ENCODE peak calls at places on chromosomes 11 and 22, in seven cellular contexts. One of them, this sample, is unnamed.
A peak's percentile ranks its signal among the peaks of the same experiment; 100 is the strongest.

GRCh38 chr11:122656631-122657101 is 1.1 kb downstream of the UBASH3B start:
- DNase-seq in mesenchymal stem cell: peak; percentile 75
- DNase-seq in trophoblast cell: peak; percentile 45
- DNase-seq in neuronal stem cell: peak; percentile 32
- DNase-seq in IMR-90: peak; percentile 56
- DNase-seq in mesendoderm: peak; percentile 47
- DNase-seq in H1: no peak
- DNase-seq in this sample: peak; percentile 58

GRCh38 chr22:45863981-45864751 is 112.8 kb downstream of the WNT7B start:
- DNase-seq in trophoblast cell: peak; percentile 80
- DNase-seq in mesendoderm: peak; percentile 82
- DNase-seq in H1: peak; percentile 96
- DNase-seq in neuronal stem cell: peak; percentile 72
- DNase-seq in IMR-90: peak; percentile 63
- DNase-seq in mesenchymal stem cell: peak; percentile 77
- DNase-seq in this sample: peak; percentile 74

GRCh38 chr11:126637800-126638175 is 282.3 kb downstream of the ST3GAL4 start:
- DNase-seq in mesenchymal stem cell: no peak
- DNase-seq in neuronal stem cell: no peak
- DNase-seq in mesendoderm: peak; percentile 71
- DNase-seq in trophoblast cell: peak; percentile 86
- DNase-seq in IMR-90: peak; percentile 94
- DNase-seq in H1: no peak
- DNase-seq in this sample: no peak

GRCh38 chr22:42114721-42115120 is 15.9 kb downstream of the CYP2D6 start:
- DNase-seq in trophoblast cell: peak; percentile 64
- DNase-seq in H1: peak; percentile 80
- DNase-seq in mesendoderm: peak; percentile 58
- DNase-seq in neuronal stem cell: no peak
- DNase-seq in mesenchymal stem cell: peak; percentile 41
- DNase-seq in IMR-90: peak; percentile 6
- DNase-seq in this sample: peak; percentile 73

GRCh38 chr11:6194065-6194581 is 4.9 kb upstream of the OR52W1 start:
- DNase-seq in IMR-90: no peak
- DNase-seq in mesendoderm: peak; percentile 14
- DNase-seq in neuronal stem cell: no peak
- DNase-seq in mesenchymal stem cell: no peak
- DNase-seq in H1: no peak
- DNase-seq in trophoblast cell: no peak
- DNase-seq in this sample: no peak

GRCh38 chr11:22169833-22170232 is 23.1 kb upstream of the ANO5 start:
- DNase-seq in trophoblast cell: peak; percentile 19
- DNase-seq in mesendoderm: no peak
- DNase-seq in neuronal stem cell: no peak
- DNase-seq in H1: no peak
- DNase-seq in mesenchymal stem cell: no peak
- DNase-seq in IMR-90: peak; percentile 0
- DNase-seq in this sample: no peak

GRCh38 chr22:33971561-33971961 is 51.3 kb upstream of the LARGE1 start:
- DNase-seq in mesenchymal stem cell: no peak
- DNase-seq in neuronal stem cell: no peak
- DNase-seq in IMR-90: no peak
- DNase-seq in trophoblast cell: no peak
- DNase-seq in mesendoderm: peak; percentile 32
- DNase-seq in H1: no peak
- DNase-seq in this sample: no peak

GRCh38 chr11:67530282-67530592 is 7.0 kb upstream of the CABP2 start:
- DNase-seq in mesendoderm: no peak
- DNase-seq in H1: no peak
- DNase-seq in IMR-90: no peak
- DNase-seq in mesenchymal stem cell: no peak
- DNase-seq in neuronal stem cell: no peak
- DNase-seq in trophoblast cell: no peak
- DNase-seq in this sample: no peak

GRCh38 chr11:115199501-115199900 is 304.7 kb downstream of the CADM1 start:
- DNase-seq in IMR-90: peak; percentile 59
- DNase-seq in trophoblast cell: no peak
- DNase-seq in mesendoderm: no peak
- DNase-seq in neuronal stem cell: no peak
- DNase-seq in mesenchymal stem cell: peak; percentile 51
- DNase-seq in H1: no peak
- DNase-seq in this sample: no peak

GRCh38 chr11:127056338-127056971 is 55.9 kb upstream of the KIRREL3 start:
- DNase-seq in neuronal stem cell: no peak
- DNase-seq in H1: no peak
- DNase-seq in trophoblast cell: no peak
- DNase-seq in IMR-90: no peak
- DNase-seq in mesendoderm: peak; percentile 10
- DNase-seq in mesenchymal stem cell: no peak
- DNase-seq in this sample: no peak

GRCh38 chr11:69636512-69636866 is 4.5 kb upstream of the CCND1 start:
- DNase-seq in trophoblast cell: peak; percentile 99
- DNase-seq in H1: peak; percentile 89
- DNase-seq in mesenchymal stem cell: peak; percentile 88
- DNase-seq in neuronal stem cell: peak; percentile 76
- DNase-seq in mesendoderm: peak; percentile 90
- DNase-seq in IMR-90: peak; percentile 90
- DNase-seq in this sample: peak; percentile 79

GRCh38 chr11:130606781-130607511 is 158.5 kb downstream of the ADAMTS15 start:
- DNase-seq in mesenchymal stem cell: no peak
- DNase-seq in IMR-90: peak; percentile 31
- DNase-seq in H1: no peak
- DNase-seq in trophoblast cell: no peak
- DNase-seq in mesendoderm: no peak
- DNase-seq in neuronal stem cell: no peak
- DNase-seq in this sample: no peak

GRCh38 chr11:2661173-2662023 is 38.4 kb downstream of the KCNQ1OT1 start:
- DNase-seq in mesendoderm: no peak
- DNase-seq in trophoblast cell: no peak
- DNase-seq in mesenchymal stem cell: no peak
- DNase-seq in IMR-90: no peak
- DNase-seq in H1: no peak
- DNase-seq in neuronal stem cell: no peak
- DNase-seq in this sample: no peak

GRCh38 chr11:57515332-57516060 is at the start of gene SLC43A1:
- DNase-seq in IMR-90: peak; percentile 59
- DNase-seq in neuronal stem cell: no peak
- DNase-seq in mesendoderm: no peak
- DNase-seq in mesenchymal stem cell: peak; percentile 65
- DNase-seq in trophoblast cell: peak; percentile 18
- DNase-seq in H1: peak; percentile 66
- DNase-seq in this sample: peak; percentile 54

GRCh38 chr11:95108159-95108611 is 18.5 kb downstream of the ENDOD1 start:
- DNase-seq in H1: no peak
- DNase-seq in trophoblast cell: peak; percentile 63
- DNase-seq in mesenchymal stem cell: peak; percentile 81
- DNase-seq in mesendoderm: peak; percentile 40
- DNase-seq in IMR-90: peak; percentile 34
- DNase-seq in neuronal stem cell: no peak
- DNase-seq in this sample: no peak

GRCh38 chr11:11987503-11988022 is 20.9 kb downstream of the DKK3 start:
- DNase-seq in neuronal stem cell: no peak
- DNase-seq in mesendoderm: peak; percentile 93
- DNase-seq in IMR-90: peak; percentile 78
- DNase-seq in trophoblast cell: peak; percentile 39
- DNase-seq in H1: no peak
- DNase-seq in mesenchymal stem cell: peak; percentile 91
- DNase-seq in this sample: peak; percentile 27

GRCh38 chr11:15861256-15861655 is 495.1 kb downstream of the SOX6 start:
- DNase-seq in H1: no peak
- DNase-seq in neuronal stem cell: no peak
- DNase-seq in mesendoderm: no peak
- DNase-seq in IMR-90: no peak
- DNase-seq in trophoblast cell: no peak
- DNase-seq in mesenchymal stem cell: no peak
- DNase-seq in this sample: no peak

GRCh38 chr22:35070451-35071093 is 4.6 kb downstream of the ISX start:
- DNase-seq in IMR-90: no peak
- DNase-seq in trophoblast cell: no peak
- DNase-seq in neuronal stem cell: no peak
- DNase-seq in H1: no peak
- DNase-seq in mesendoderm: no peak
- DNase-seq in mesenchymal stem cell: no peak
- DNase-seq in this sample: no peak

GRCh38 chr11:129374993-129375721 is 491 bp upstream of the BARX2 start:
- DNase-seq in mesendoderm: peak; percentile 70
- DNase-seq in trophoblast cell: peak; percentile 67
- DNase-seq in mesenchymal stem cell: peak; percentile 15
- DNase-seq in H1: peak; percentile 70
- DNase-seq in IMR-90: no peak
- DNase-seq in neuronal stem cell: peak; percentile 44
- DNase-seq in this sample: peak; percentile 64

GRCh38 chr11:35486446-35486845 is 39.0 kb downstream of the PAMR1 start:
- DNase-seq in mesenchymal stem cell: no peak
- DNase-seq in H1: no peak
- DNase-seq in mesendoderm: no peak
- DNase-seq in neuronal stem cell: no peak
- DNase-seq in IMR-90: no peak
- DNase-seq in trophoblast cell: peak; percentile 7
- DNase-seq in this sample: no peak

GRCh38 chr22:42764895-42765363 is 44.3 kb upstream of the A4GALT start:
- DNase-seq in IMR-90: no peak
- DNase-seq in neuronal stem cell: no peak
- DNase-seq in mesenchymal stem cell: no peak
- DNase-seq in mesendoderm: no peak
- DNase-seq in H1: no peak
- DNase-seq in trophoblast cell: no peak
- DNase-seq in this sample: no peak

GRCh38 chr11:84396521-84396920 is 1110.4 kb upstream of the CCDC90B start:
- DNase-seq in mesenchymal stem cell: no peak
- DNase-seq in H1: no peak
- DNase-seq in mesendoderm: peak; percentile 59
- DNase-seq in trophoblast cell: no peak
- DNase-seq in neuronal stem cell: no peak
- DNase-seq in IMR-90: no peak
- DNase-seq in this sample: no peak

GRCh38 chr11:26331911-26332571 is at the start of gene ANO3:
- DNase-seq in H1: peak; percentile 97
- DNase-seq in trophoblast cell: peak; percentile 78
- DNase-seq in mesendoderm: peak; percentile 97
- DNase-seq in neuronal stem cell: peak; percentile 91
- DNase-seq in IMR-90: peak; percentile 73
- DNase-seq in mesenchymal stem cell: peak; percentile 83
- DNase-seq in this sample: peak; percentile 97

GRCh38 chr11:93529707-93530467 is 13.3 kb downstream of the SMCO4 start:
- DNase-seq in mesenchymal stem cell: peak; percentile 28
- DNase-seq in neuronal stem cell: no peak
- DNase-seq in IMR-90: peak; percentile 41
- DNase-seq in H1: no peak
- DNase-seq in mesendoderm: no peak
- DNase-seq in trophoblast cell: no peak
- DNase-seq in this sample: no peak

GRCh38 chr11:17460406-17460805 is 16.2 kb downstream of the ABCC8 start:
- DNase-seq in IMR-90: no peak
- DNase-seq in mesendoderm: no peak
- DNase-seq in neuronal stem cell: no peak
- DNase-seq in H1: no peak
- DNase-seq in trophoblast cell: no peak
- DNase-seq in mesenchymal stem cell: no peak
- DNase-seq in this sample: no peak
- H3K4me2 ChIP-seq in IMR-90: no peak overlapping the region
- H3K4me2 ChIP-seq in mesendoderm: no peak overlapping the region
- H3K4me2 ChIP-seq in neuronal stem cell: no peak overlapping the region
- H3K4me2 ChIP-seq in H1: no peak overlapping the region
- H3K4me2 ChIP-seq in trophoblast cell: no peak overlapping the region
- H3K4me2 ChIP-seq in mesenchymal stem cell: no peak overlapping the region
- H3K4me2 ChIP-seq in this sample: no peak overlapping the region

GRCh38 chr11:1060410-1060809 is 14.3 kb upstream of the MUC2 start:
- DNase-seq in H1: no peak
- DNase-seq in trophoblast cell: no peak
- DNase-seq in mesendoderm: no peak
- DNase-seq in neuronal stem cell: peak; percentile 31
- DNase-seq in mesenchymal stem cell: no peak
- DNase-seq in IMR-90: no peak
- DNase-seq in this sample: peak; percentile 24

GRCh38 chr11:1059759-1060158 is 14.9 kb upstream of the MUC2 start:
- DNase-seq in mesendoderm: peak; percentile 34
- DNase-seq in H1: no peak
- DNase-seq in neuronal stem cell: no peak
- DNase-seq in IMR-90: no peak
- DNase-seq in mesenchymal stem cell: no peak
- DNase-seq in trophoblast cell: peak; percentile 82
- DNase-seq in this sample: peak; percentile 51

GRCh38 chr11:1064167-1064566 is 10.5 kb upstream of the MUC2 start:
- DNase-seq in trophoblast cell: no peak
- DNase-seq in H1: no peak
- DNase-seq in IMR-90: peak; percentile 53
- DNase-seq in mesendoderm: no peak
- DNase-seq in neuronal stem cell: no peak
- DNase-seq in mesenchymal stem cell: no peak
- DNase-seq in this sample: no peak

GRCh38 chr11:1060885-1061616 is 13.6 kb upstream of the MUC2 start:
- DNase-seq in trophoblast cell: peak; percentile 96
- DNase-seq in H1: no peak
- DNase-seq in mesendoderm: no peak
- DNase-seq in IMR-90: peak; percentile 56
- DNase-seq in mesenchymal stem cell: no peak
- DNase-seq in neuronal stem cell: no peak
- DNase-seq in this sample: no peak

GRCh38 chr11:1062075-1062820 is 12.4 kb upstream of the MUC2 start:
- DNase-seq in IMR-90: no peak
- DNase-seq in mesenchymal stem cell: no peak
- DNase-seq in H1: no peak
- DNase-seq in mesendoderm: no peak
- DNase-seq in neuronal stem cell: no peak
- DNase-seq in trophoblast cell: no peak
- DNase-seq in this sample: no peak
- H3K4me1 ChIP-seq in IMR-90: peaks cover 6% of the 10 kb centered on the region
- H3K4me1 ChIP-seq in mesenchymal stem cell: peaks cover 5% of the 10 kb centered on the region
- H3K4me1 ChIP-seq in H1: no peaks in the 10 kb centered on the region
- H3K4me1 ChIP-seq in mesendoderm: no peaks in the 10 kb centered on the region
- H3K4me1 ChIP-seq in neuronal stem cell: peaks cover 9% of the 10 kb centered on the region
- H3K4me1 ChIP-seq in trophoblast cell: no peaks in the 10 kb centered on the region
- H3K4me1 ChIP-seq in this sample: no peaks in the 10 kb centered on the region

GRCh38 chr11:30753994-30754393 is 167.8 kb upstream of the MPPED2 start:
- DNase-seq in trophoblast cell: no peak
- DNase-seq in mesenchymal stem cell: no peak
- DNase-seq in H1: no peak
- DNase-seq in neuronal stem cell: no peak
- DNase-seq in mesendoderm: no peak
- DNase-seq in IMR-90: no peak
- DNase-seq in this sample: no peak

GRCh38 chr11:30753504-30753903 is 167.4 kb upstream of the MPPED2 start:
- DNase-seq in IMR-90: no peak
- DNase-seq in mesendoderm: no peak
- DNase-seq in neuronal stem cell: no peak
- DNase-seq in trophoblast cell: no peak
- DNase-seq in mesenchymal stem cell: no peak
- DNase-seq in H1: no peak
- DNase-seq in this sample: no peak

GRCh38 chr11:30749268-30749667 is 163.1 kb upstream of the MPPED2 start:
- DNase-seq in neuronal stem cell: no peak
- DNase-seq in IMR-90: no peak
- DNase-seq in H1: no peak
- DNase-seq in mesendoderm: peak; percentile 31
- DNase-seq in mesenchymal stem cell: no peak
- DNase-seq in trophoblast cell: no peak
- DNase-seq in this sample: no peak
- H2BK120ac ChIP-seq in neuronal stem cell: no peak overlapping the region
- H2BK120ac ChIP-seq in IMR-90: no peak overlapping the region
- H2BK120ac ChIP-seq in H1: no peak overlapping the region
- H2BK120ac ChIP-seq in mesendoderm: no peak overlapping the region
- H2BK120ac ChIP-seq in mesenchymal stem cell: no peak overlapping the region
- H2BK120ac ChIP-seq in trophoblast cell: no peak overlapping the region
- H2BK120ac ChIP-seq in this sample: no peak overlapping the region

GRCh38 chr11:47001666-47002285 is 65.2 kb downstream of the CSTPP1 start:
- DNase-seq in H1: no peak
- DNase-seq in IMR-90: peak; percentile 41
- DNase-seq in trophoblast cell: peak; percentile 9
- DNase-seq in mesenchymal stem cell: peak; percentile 29
- DNase-seq in neuronal stem cell: no peak
- DNase-seq in mesendoderm: peak; percentile 67
- DNase-seq in this sample: no peak
- H3K4me2 ChIP-seq in H1: no peak overlapping the region
- H3K4me2 ChIP-seq in IMR-90: no peak overlapping the region
- H3K4me2 ChIP-seq in trophoblast cell: no peak overlapping the region
- H3K4me2 ChIP-seq in mesenchymal stem cell: no peak overlapping the region
- H3K4me2 ChIP-seq in neuronal stem cell: no peak overlapping the region
- H3K4me2 ChIP-seq in mesendoderm: no peak overlapping the region
- H3K4me2 ChIP-seq in this sample: no peak overlapping the region

This sample was measured in H9.